ENCODE peak calls at places on chromosomes 4 and X, in four cellular contexts. A, Z, N and P are unnamed samples.

GRCh38 chrX:20139966-20140365 is 1.7 kb downstream of the EIF1AX start:
- DNase-seq in Z (no peak), A (no peak), N (peak; percentile 53), P (peak; percentile 20)

GRCh38 chrX:6071755-6072154 is 156.9 kb downstream of the NLGN4X start:
- DNase-seq in A (no peak), Z (no peak), N (no peak), P (no peak)

GRCh38 chr4:52959545-52959944 is 97.4 kb downstream of the RASL11B start:
- DNase-seq in Z (no peak), A (no peak), N (peak; percentile 61), P (peak; percentile 85)

GRCh38 chr4:38314663-38315062 is 349.3 kb upstream of the KLF3 start:
- DNase-seq in Z (no peak), A (peak; percentile 8), N (no peak), P (no peak)

GRCh38 chr4:3122081-3122563 is 47.6 kb downstream of the HTT start:
- DNase-seq in N (peak; percentile 58), A (no peak), Z (no peak), P (no peak)

GRCh38 chrX:118423558-118423957 is 72.1 kb upstream of the DOCK11 start:
- DNase-seq in Z (no peak), A (no peak), N (no peak), P (no peak)

GRCh38 chr4:123672987-123673386 is 276.4 kb downstream of the SPRY1 start:
- DNase-seq in A (no peak), N (peak; percentile 37), Z (no peak), P (no peak)

GRCh38 chr4:73573794-73574528 is 46.3 kb downstream of the RASSF6 start:
- DNase-seq in Z (no peak), A (peak; percentile 78), N (peak; percentile 71), P (peak; percentile 81)

GRCh38 chrX:150465856-150466775 is 102.3 kb upstream of the MTM1 start:
- DNase-seq in Z (no peak), N (no peak), A (no peak), P (no peak)

GRCh38 chrX:117215683-117216082 is 752.9 kb upstream of the CT83 start:
- DNase-seq in A (no peak), N (no peak), Z (no peak), P (no peak)